ENCODE peak calls at places on chromosome 3, in ten cellular contexts. V, T, W, O, B, J, D, N, L and S are unnamed samples.

GRCh38 chr3:191282262-191283215 is 46.7 kb upstream of the CCDC50 start:
- DNase-seq in T (no peak), W (no peak), O (no peak), L (no peak), B (no peak), D (no peak), J (no peak), N (no peak), V (no peak), S (no peak)

GRCh38 chr3:79018671-79019136 is 749.1 kb downstream of the ROBO1 start:
- DNase-seq in V (peak), O (peak), T (peak), B (peak), D (peak), J (peak), N (peak), W (peak), L (peak), S (peak)

GRCh38 chr3:101888653-101889052 is 39.3 kb downstream of the NFKBIZ start:
- DNase-seq in V (no peak), O (no peak), D (no peak), J (no peak), T (no peak), N (no peak), W (no peak), L (no peak), B (no peak), S (no peak)

GRCh38 chr3:26114851-26115250 is 325.0 kb downstream of the OXSM start:
- DNase-seq in N (no peak), L (no peak), J (no peak), V (no peak), O (no peak), D (no peak), W (no peak), T (no peak), B (no peak), S (no peak)

GRCh38 chr3:61924991-61925390 is 363.6 kb downstream of the PTPRG start:
- DNase-seq in D (no peak), N (no peak), V (no peak), T (no peak), L (no peak), J (no peak), W (no peak), B (no peak), O (no peak), S (no peak)

GRCh38 chr3:130310109-130310508 is 35.4 kb upstream of the COL6A5 start:
- DNase-seq in V (no peak), O (no peak), B (no peak), T (no peak), D (no peak), W (no peak), N (no peak), L (no peak), J (no peak), S (no peak)

GRCh38 chr3:186807231-186807630 is 949 bp upstream of the RFC4 start:
- DNase-seq in B (no peak), J (peak), O (no peak), N (no peak), D (no peak), L (no peak), W (no peak), V (no peak), T (no peak), S (no peak)

GRCh38 chr3:191329654-191330308 is 545 bp downstream of the UTS2B start:
- DNase-seq in N (peak), O (peak), V (no peak), B (no peak), L (peak), J (peak), D (peak), T (peak), W (peak), S (peak)

GRCh38 chr3:122091602-122092006 is 36.4 kb downstream of the CD86 start:
- DNase-seq in B (no peak), W (no peak), J (no peak), T (no peak), N (no peak), V (no peak), L (no peak), D (no peak), O (peak), S (no peak)

GRCh38 chr3:65285956-65286355 is 598.2 kb upstream of the ADAMTS9 start:
- DNase-seq in J (no peak), L (no peak), N (no peak), D (no peak), T (no peak), O (no peak), B (no peak), W (no peak), V (no peak), S (no peak)

GRCh38 chr3:47916696-47917095 is 99.5 kb downstream of the MAP4 start:
- DNase-seq in L (no peak), N (no peak), J (no peak), W (no peak), V (no peak), T (no peak), B (no peak), O (no peak), D (no peak), S (no peak)

GRCh38 chr3:154324919-154325318 is 632 bp upstream of the DHX36 start:
- DNase-seq in T (no peak), N (no peak), O (no peak), J (no peak), V (no peak), D (no peak), W (no peak), B (peak), L (no peak), S (no peak)

GRCh38 chr3:27431116-27431515 is 53.1 kb downstream of the SLC4A7 start:
- DNase-seq in V (no peak), J (no peak), B (no peak), T (no peak), D (peak), L (no peak), O (no peak), W (no peak), N (no peak), S (no peak)

GRCh38 chr3:183291511-183292031 is 38.5 kb downstream of the B3GNT5 start:
- DNase-seq in J (no peak), W (no peak), B (no peak), N (no peak), T (no peak), L (no peak), O (no peak), V (no peak), D (peak), S (no peak)

GRCh38 chr3:58488962-58489361 is 2.9 kb upstream of the KCTD6 start:
- DNase-seq in B (no peak), L (no peak), J (no peak), N (no peak), V (no peak), D (no peak), T (no peak), W (no peak), O (no peak), S (no peak)

GRCh38 chr3:49706456-49707112 is 12.9 kb downstream of the AMIGO3 start:
- DNase-seq in B (no peak), D (no peak), O (no peak), L (no peak), V (no peak), J (no peak), W (no peak), N (no peak), T (no peak), S (no peak)

GRCh38 chr3:177778633-177779032 is 581.4 kb upstream of the TBL1XR1 start:
- DNase-seq in O (no peak), T (no peak), V (no peak), N (no peak), B (no peak), W (no peak), J (no peak), D (no peak), L (no peak), S (no peak)

GRCh38 chr3:94101860-94102259 is 39.0 kb downstream of the NSUN3 start:
- DNase-seq in L (no peak), W (no peak), D (no peak), J (no peak), N (no peak), O (no peak), T (no peak), B (no peak), V (no peak), S (no peak)

GRCh38 chr3:136078421-136079364 is 113.2 kb downstream of the PPP2R3A start:
- DNase-seq in B (no peak), W (peak), O (no peak), L (no peak), D (peak), V (no peak), J (no peak), T (no peak), N (no peak), S (no peak)

GRCh38 chr3:70358978-70359580 is 46.6 kb upstream of the MDFIC2 start:
- DNase-seq in B (no peak), D (peak), O (no peak), N (peak), J (peak), V (no peak), T (no peak), L (no peak), W (peak), S (peak)

GRCh38 chr3:179148446-179149238 is 485 bp downstream of the PIK3CA start:
- DNase-seq in L (peak), J (peak), V (peak), T (peak), O (peak), N (peak), W (peak), B (peak), D (peak), S (peak)

GRCh38 chr3:45623434-45623833 is 28.9 kb downstream of the LIMD1 start:
- DNase-seq in W (no peak), L (no peak), J (no peak), B (no peak), O (no peak), N (no peak), V (no peak), T (no peak), D (no peak), S (no peak)

GRCh38 chr3:132597660-132598059 is 590 bp downstream of the ACKR4 start:
- DNase-seq in N (no peak), V (no peak), B (no peak), T (no peak), L (no peak), O (no peak), J (no peak), W (no peak), D (no peak), S (no peak)

GRCh38 chr3:109548192-109548938 is 211.0 kb upstream of the DPPA4 start:
- DNase-seq in V (no peak), J (no peak), D (no peak), L (no peak), T (no peak), W (no peak), O (no peak), B (no peak), N (no peak), S (no peak)

DNA sequence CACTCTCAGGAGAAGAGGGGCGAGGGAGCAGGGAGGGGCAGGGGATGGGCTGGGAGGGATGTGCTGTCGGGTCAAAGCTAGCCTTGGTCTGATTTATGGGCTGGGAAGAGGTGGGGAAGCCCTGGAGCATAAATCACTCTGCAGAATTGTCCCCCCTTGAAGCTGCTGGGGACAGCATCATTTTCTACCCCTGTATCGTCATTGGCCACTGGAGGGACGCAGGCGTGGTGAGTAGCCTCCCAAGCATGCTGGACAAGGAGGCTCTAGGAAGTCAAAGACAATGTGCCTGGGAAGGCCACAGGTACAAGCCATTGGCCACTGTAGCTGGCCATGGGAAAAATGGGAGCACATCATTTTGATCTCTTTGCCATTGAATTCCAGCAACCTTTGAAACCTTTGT is 175.5 kb upstream of the CTDSPL start:
- DNase-seq in B (no peak), L (no peak), N (peak), V (peak), J (peak), T (no peak), O (no peak), D (no peak), W (no peak), S (no peak)
- TF ChIP-seq CTCF in B (no peak), L (peak), N (no peak), V (no peak), J (peak), T (no peak), O (no peak), D (no peak), W (no peak), S (peak)

GRCh38 chr3:147417896-147418295 is 8.7 kb downstream of the ZIC1 start:
- DNase-seq in O (no peak), N (no peak), B (no peak), W (no peak), L (no peak), J (no peak), T (no peak), D (no peak), V (no peak), S (no peak)

GRCh38 chr3:147413712-147414325 is 4.7 kb downstream of the ZIC1 start:
- DNase-seq in N (no peak), B (no peak), L (no peak), J (peak), O (no peak), W (peak), V (no peak), D (no peak), T (no peak), S (no peak)

GRCh38 chr3:147414369-147415135 is 5.4 kb downstream of the ZIC1 start:
- DNase-seq in L (no peak), J (no peak), W (peak), D (no peak), B (no peak), T (no peak), V (no peak), N (no peak), O (no peak), S (no peak)

GRCh38 chr3:147415337-147415736 is 6.2 kb downstream of the ZIC1 start:
- DNase-seq in N (no peak), J (peak), B (no peak), L (no peak), V (no peak), D (no peak), W (peak), O (no peak), T (no peak), S (no peak)

GRCh38 chr3:147415819-147416218 is 6.7 kb downstream of the ZIC1 start:
- DNase-seq in L (no peak), N (no peak), O (no peak), W (no peak), T (no peak), V (no peak), J (no peak), B (no peak), D (no peak), S (no peak)
- TF ChIP-seq CTCF in L (no peak), N (no peak), O (no peak), W (no peak), T (no peak), V (no peak), J (peak), B (no peak), D (no peak), S (peak)

DNA sequence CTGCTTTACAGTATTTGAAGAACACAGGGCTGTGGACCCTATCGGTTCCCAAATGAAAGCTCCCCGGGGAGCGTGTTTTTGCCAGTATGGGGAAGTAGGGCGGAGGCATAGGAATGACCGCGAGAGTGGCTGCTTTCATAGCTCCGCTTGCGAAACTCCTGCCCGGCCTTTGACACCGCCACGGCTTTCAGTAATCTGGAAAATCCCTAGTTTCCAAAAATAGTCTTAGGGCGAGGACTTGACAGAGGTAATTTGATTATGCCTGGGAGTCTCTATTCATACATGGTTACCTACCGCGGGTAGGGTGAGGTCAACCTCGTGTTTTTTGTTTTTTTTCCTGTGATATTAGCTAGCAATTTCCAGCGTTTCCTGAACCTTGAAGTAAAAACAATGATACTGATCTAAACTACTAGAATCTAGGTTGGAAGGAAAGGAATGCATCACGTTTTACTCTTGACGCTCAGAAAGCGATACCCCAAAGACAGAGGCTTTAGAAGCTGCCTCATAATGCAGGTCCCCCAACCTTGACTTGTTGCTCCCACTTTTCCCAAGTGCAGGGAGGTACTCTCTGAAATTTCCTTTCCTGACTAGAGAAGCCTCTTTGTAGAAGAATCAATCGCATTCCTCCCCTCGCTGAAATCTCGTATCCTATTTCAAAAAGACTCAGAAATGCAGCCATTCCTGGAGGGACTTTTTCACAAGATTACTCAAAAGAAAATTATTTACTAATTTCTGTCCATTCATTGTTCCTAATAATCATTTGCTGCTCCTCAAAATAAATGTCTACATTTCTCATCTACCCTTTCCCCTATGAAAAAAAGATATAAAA is 919 bp upstream of the CCNL1 start:
- DNase-seq in L (no peak), D (peak), B (peak), J (peak), N (no peak), T (peak), O (peak), V (no peak), W (peak), S (no peak)
- TF ChIP-seq CTCF in L (no peak), D (no peak), B (no peak), J (no peak), N (no peak), T (no peak), O (no peak), V (no peak), W (no peak), S (no peak)

DNA sequence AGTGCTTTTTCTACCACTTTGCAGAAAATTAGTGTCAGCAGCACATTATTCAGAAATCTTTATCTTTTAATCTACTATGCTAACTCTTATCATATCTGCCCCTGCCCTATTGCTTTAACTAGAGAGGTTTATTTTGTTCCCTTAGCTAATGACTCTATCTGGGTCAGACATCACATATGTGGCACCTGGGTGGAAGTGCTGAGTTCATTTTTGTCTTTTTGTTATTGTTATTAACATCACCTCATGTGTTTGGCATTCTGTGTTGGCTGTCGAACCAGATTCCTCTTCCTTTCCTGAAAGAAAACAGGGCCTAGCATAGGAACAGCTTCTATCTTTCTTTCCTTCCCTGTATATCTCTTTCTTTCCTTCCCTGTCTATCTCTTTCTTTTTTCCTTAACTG is 100.7 kb downstream of the RBMS3 start:
- DNase-seq in B (no peak), D (no peak), T (no peak), J (no peak), W (no peak), V (no peak), L (no peak), N (no peak), O (no peak), S (no peak)
- TF ChIP-seq CTCF in B (no peak), D (no peak), T (no peak), J (no peak), W (no peak), V (no peak), L (no peak), N (no peak), O (no peak), S (no peak)

GRCh38 chr3:169739067-169739466 is 25.8 kb downstream of the TERC start:
- DNase-seq in T (no peak), D (no peak), N (no peak), O (no peak), V (no peak), J (no peak), B (no peak), L (no peak), W (no peak), S (no peak)

GRCh38 chr3:169748670-169749069 is 16.2 kb downstream of the TERC start:
- DNase-seq in D (peak), T (no peak), N (no peak), W (no peak), J (no peak), B (no peak), O (no peak), L (no peak), V (no peak), S (no peak)

GRCh38 chr3:169746924-169747323 is 17.9 kb downstream of the TERC start:
- DNase-seq in O (no peak), T (no peak), D (no peak), J (no peak), N (no peak), V (no peak), B (no peak), L (no peak), W (no peak), S (no peak)

GRCh38 chr3:169744332-169745054 is 20.4 kb downstream of the TERC start:
- DNase-seq in L (no peak), T (no peak), V (no peak), J (no peak), N (no peak), W (no peak), O (no peak), D (no peak), B (no peak), S (no peak)
- TF ChIP-seq CTCF in L (peak), T (no peak), V (no peak), J (peak), N (no peak), W (peak), O (peak), D (peak), B (peak), S (peak)

GRCh38 chr3:127749787-127750225 is 72.5 kb downstream of the MGLL start:
- DNase-seq in T (peak), W (peak), D (no peak), V (no peak), J (no peak), B (no peak), N (no peak), O (no peak), L (no peak), S (no peak)
- TF ChIP-seq CTCF in T (no peak), W (peak), D (no peak), V (no peak), J (peak), B (no peak), N (no peak), O (no peak), L (peak), S (no peak)

GRCh38 chr3:9820944-9821343 is 10.9 kb downstream of the TTLL3 start:
- DNase-seq in B (no peak), J (peak), T (no peak), N (no peak), L (no peak), V (no peak), O (no peak), W (no peak), D (no peak), S (no peak)
- TF ChIP-seq CTCF in B (no peak), J (peak), T (no peak), N (no peak), L (peak), V (peak), O (no peak), W (no peak), D (peak), S (peak)

DNA sequence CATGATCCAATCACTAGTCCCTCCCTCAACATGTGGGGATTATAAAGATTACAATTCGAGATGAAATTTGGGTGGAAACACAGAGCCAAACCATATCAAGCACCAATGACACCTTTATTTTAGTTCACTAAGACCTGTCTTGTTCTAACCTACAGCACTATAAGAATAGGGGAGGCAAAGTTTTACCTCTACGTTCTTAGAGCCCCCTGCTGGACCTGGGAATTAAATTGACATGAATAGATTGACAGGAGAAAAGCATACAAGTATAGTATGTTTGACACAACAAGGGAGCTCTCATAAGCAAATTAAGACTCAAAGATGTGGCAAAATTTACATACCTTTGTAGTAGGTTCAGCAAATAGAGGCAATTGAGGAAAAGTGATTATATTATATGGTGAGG is 974.4 kb upstream of the ALCAM start:
- DNase-seq in V (no peak), O (no peak), W (no peak), N (no peak), L (no peak), D (no peak), T (no peak), J (no peak), B (no peak), S (no peak)
- TF ChIP-seq CTCF in V (no peak), O (no peak), W (no peak), N (no peak), L (no peak), D (no peak), T (no peak), J (peak), B (no peak), S (no peak)